ENCODE peak calls at places on chromosomes 16 and 17, in four cellular contexts. One of them, this sample, is unnamed.

GRCh38 chr17:3838206-3838605 is 7.8 kb downstream of the NCBP3 start:
- DNase-seq in GM23338: no peak
- DNase-seq in GM10248: no peak
- DNase-seq in fibroblast of lung: no peak
- DNase-seq in this sample: no peak

GRCh38 chr16:86015606-86016005 is 116.6 kb downstream of the IRF8 start:
- DNase-seq in GM23338: no peak
- DNase-seq in GM10248: no peak
- DNase-seq in fibroblast of lung: no peak
- DNase-seq in this sample: no peak

GRCh38 chr16:57871457-57871856 is 69.2 kb upstream of the KIFC3 start:
- DNase-seq in GM23338: no peak
- DNase-seq in GM10248: no peak
- DNase-seq in fibroblast of lung: peak; percentile 31
- DNase-seq in this sample: no peak

GRCh38 chr17:38333635-38334295 is 10.0 kb downstream of the GPR179 start:
- DNase-seq in GM23338: peak; percentile 91
- DNase-seq in GM10248: peak; percentile 68
- DNase-seq in fibroblast of lung: no peak
- DNase-seq in this sample: peak; percentile 78

GRCh38 chr16:87725596-87726235 is 40.1 kb downstream of the KLHDC4 start:
- DNase-seq in GM23338: peak; percentile 23
- DNase-seq in GM10248: no peak
- DNase-seq in fibroblast of lung: peak; percentile 63
- DNase-seq in this sample: no peak

GRCh38 chr16:2981177-2981898 is 1.1 kb upstream of the PKMYT1 start:
- DNase-seq in GM23338: peak; percentile 60
- DNase-seq in GM10248: no peak
- DNase-seq in fibroblast of lung: no peak
- DNase-seq in this sample: no peak

GRCh38 chr16:20899503-20900298 is 457 bp downstream of the DCUN1D3 start:
- DNase-seq in GM23338: no peak
- DNase-seq in GM10248: peak; percentile 44
- DNase-seq in fibroblast of lung: no peak
- DNase-seq in this sample: peak; percentile 18

GRCh38 chr17:78677303-78678219 is 100.4 kb upstream of the DNAH17 start:
- DNase-seq in GM23338: no peak
- DNase-seq in GM10248: peak; percentile 23
- DNase-seq in fibroblast of lung: no peak
- DNase-seq in this sample: no peak